ENCODE peak calls at places on chromosomes 13 and 19, in four cellular contexts. L, Q, V and C are unnamed samples.

GRCh38 chr19:44202470-44202869 is 9.9 kb upstream of the ZNF227 start:
- DNase-seq in L (no peak), Q (no peak), V (no peak), C (no peak)

GRCh38 chr13:75637101-75637774 is 1.1 kb downstream of the LMO7 start:
- DNase-seq in L (no peak), Q (peak; percentile 36), V (no peak), C (no peak)

GRCh38 chr13:27792393-27793218 is at the start of gene GSX1:
- DNase-seq in L (peak; percentile 56), Q (no peak), V (peak; percentile 73), C (no peak)

GRCh38 chr13:45174478-45174877 is 26.4 kb downstream of the KCTD4 start:
- DNase-seq in L (no peak), Q (no peak), V (no peak), C (no peak)

GRCh38 chr13:60013166-60013565 is 150.6 kb downstream of the DIAPH3 start:
- DNase-seq in L (no peak), Q (no peak), V (no peak), C (no peak)

GRCh38 chr19:44003461-44004134 is 841 bp downstream of the ZNF230 start:
- DNase-seq in L (peak; percentile 1), Q (no peak), V (no peak), C (no peak)

GRCh38 chr13:97257800-97258799 is 36.0 kb downstream of the MBNL2 start:
- DNase-seq in L (no peak), Q (no peak), V (peak; percentile 83), C (no peak)

GRCh38 chr13:37375724-37376123 is 222.8 kb downstream of the POSTN start:
- DNase-seq in L (no peak), Q (no peak), V (no peak), C (no peak)

GRCh38 chr13:24196593-24197197 is 36.2 kb downstream of the SPATA13 start:
- DNase-seq in L (no peak), Q (no peak), V (no peak), C (no peak)

GRCh38 chr13:103236213-103236612 is 170.0 kb upstream of the SLC10A2 start:
- DNase-seq in L (no peak), Q (no peak), V (no peak), C (no peak)